ENCODE peak calls at places on chromosomes 7 and 10, in nine cellular contexts. F, I, R, L, M, S, Z, N and V are unnamed samples.

GRCh38 chr7:30880090-30880704 is 31.5 kb upstream of the AQP1 start:
- DNase-seq in F (no peak), I (no peak), R (no peak), L (no peak), M (no peak), S (no peak), Z (no peak), N (peak; percentile 73), V (no peak)

GRCh38 chr7:117683736-117684135 is 189.5 kb downstream of the CTTNBP2 start:
- DNase-seq in F (no peak), I (no peak), R (no peak), L (no peak), M (no peak), S (no peak), Z (no peak), N (no peak), V (peak; percentile 37)

GRCh38 chr10:55551603-55552002 is 750.6 kb upstream of the PCDH15 start:
- DNase-seq in F (no peak), I (no peak), R (no peak), L (no peak), M (no peak), S (no peak), Z (no peak), N (no peak), V (no peak)

GRCh38 chr10:53843691-53844362 is 957.2 kb downstream of the PCDH15 start:
- DNase-seq in F (no peak), I (no peak), R (no peak), L (no peak), M (no peak), S (no peak), Z (no peak), N (no peak), V (peak; percentile 31)

GRCh38 chr7:69036301-69036700 is 562.0 kb upstream of the AUTS2 start:
- DNase-seq in F (no peak), I (no peak), R (no peak), L (no peak), M (no peak), S (no peak), Z (no peak), N (no peak), V (no peak)

GRCh38 chr7:30738026-30738915 is 13.7 kb upstream of the INMT start:
- DNase-seq in F (no peak), I (no peak), R (no peak), L (peak; percentile 15), M (no peak), S (no peak), Z (no peak), N (no peak), V (no peak)

GRCh38 chr10:15084502-15084922 is 4.1 kb downstream of the ACBD7 start:
- DNase-seq in F (no peak), I (no peak), R (peak; percentile 6), L (no peak), M (no peak), S (peak; percentile 97), Z (no peak), N (peak; percentile 94), V (peak; percentile 91)

GRCh38 chr7:119895320-119895719 is 377.7 kb upstream of the KCND2 start:
- DNase-seq in F (no peak), I (no peak), R (no peak), L (no peak), M (no peak), S (no peak), Z (no peak), N (no peak), V (no peak)

GRCh38 chr10:122054046-122055025 is 65.4 kb downstream of the TACC2 start:
- DNase-seq in F (no peak), I (no peak), R (no peak), L (no peak), M (peak; percentile 81), S (peak; percentile 53), Z (peak; percentile 74), N (peak; percentile 54), V (peak; percentile 32)

GRCh38 chr7:4241791-4242190 is 440.3 kb upstream of the FOXK1 start:
- DNase-seq in F (no peak), I (no peak), R (no peak), L (no peak), M (no peak), S (no peak), Z (no peak), N (no peak), V (no peak)